ENCODE peak calls at places on chromosomes 4 and X, in nine cellular contexts. One of them, this sample, is unnamed.
A peak's percentile ranks its signal among the peaks of the same experiment; 100 is the strongest.

GRCh38 chrX:69232945-69233344 is 67.7 kb upstream of the PJA1 start:
- DNase-seq in breast epithelium: no peak
- DNase-seq in astrocyte: no peak
- DNase-seq in upper lobe of right lung: no peak
- DNase-seq in pancreas: no peak
- DNase-seq in upper lobe of left lung: no peak
- DNase-seq in tibial nerve: no peak
- DNase-seq in hepatocyte: no peak
- DNase-seq in AG04450: no peak
- DNase-seq in this sample: no peak

GRCh38 chr4:68021185-68021584 is 57.9 kb upstream of the TMPRSS11A start:
- DNase-seq in pancreas: no peak
- DNase-seq in upper lobe of right lung: no peak
- DNase-seq in tibial nerve: no peak
- DNase-seq in hepatocyte: no peak
- DNase-seq in AG04450: no peak
- DNase-seq in astrocyte: peak; percentile 83
- DNase-seq in breast epithelium: no peak
- DNase-seq in upper lobe of left lung: no peak
- DNase-seq in this sample: peak; percentile 50

GRCh38 chr4:17511041-17511949 is 595 bp downstream of the QDPR start:
- DNase-seq in upper lobe of right lung: peak; percentile 87
- DNase-seq in astrocyte: peak; percentile 31
- DNase-seq in hepatocyte: peak; percentile 64
- DNase-seq in pancreas: peak; percentile 58
- DNase-seq in upper lobe of left lung: no peak
- DNase-seq in breast epithelium: no peak
- DNase-seq in AG04450: no peak
- DNase-seq in tibial nerve: peak; percentile 36
- DNase-seq in this sample: peak; percentile 27

GRCh38 chrX:39012561-39013209 is 211.4 kb downstream of the MID1IP1 start:
- DNase-seq in pancreas: no peak
- DNase-seq in hepatocyte: no peak
- DNase-seq in breast epithelium: no peak
- DNase-seq in AG04450: no peak
- DNase-seq in tibial nerve: no peak
- DNase-seq in upper lobe of right lung: no peak
- DNase-seq in upper lobe of left lung: no peak
- DNase-seq in astrocyte: peak; percentile 48
- DNase-seq in this sample: no peak

GRCh38 chr4:8353912-8354453 is 84.4 kb downstream of the HTRA3 start:
- DNase-seq in AG04450: peak; percentile 18
- DNase-seq in upper lobe of right lung: peak; percentile 58
- DNase-seq in breast epithelium: no peak
- DNase-seq in pancreas: no peak
- DNase-seq in upper lobe of left lung: no peak
- DNase-seq in astrocyte: peak; percentile 90
- DNase-seq in hepatocyte: no peak
- DNase-seq in tibial nerve: no peak
- DNase-seq in this sample: no peak

GRCh38 chrX:40434443-40434842 is 146.3 kb upstream of the ATP6AP2 start:
- DNase-seq in breast epithelium: no peak
- DNase-seq in upper lobe of right lung: no peak
- DNase-seq in upper lobe of left lung: no peak
- DNase-seq in AG04450: no peak
- DNase-seq in tibial nerve: no peak
- DNase-seq in pancreas: no peak
- DNase-seq in astrocyte: no peak
- DNase-seq in hepatocyte: no peak
- DNase-seq in this sample: no peak

GRCh38 chrX:69163936-69164741 is 1.1 kb downstream of the PJA1 start:
- DNase-seq in upper lobe of left lung: peak; percentile 73
- DNase-seq in breast epithelium: no peak
- DNase-seq in tibial nerve: peak; percentile 10
- DNase-seq in hepatocyte: peak; percentile 51
- DNase-seq in upper lobe of right lung: peak; percentile 66
- DNase-seq in AG04450: no peak
- DNase-seq in pancreas: peak; percentile 28
- DNase-seq in astrocyte: no peak
- DNase-seq in this sample: peak; percentile 26

GRCh38 chr4:153834901-153835300 is 46.0 kb upstream of the SFRP2 start:
- DNase-seq in astrocyte: no peak
- DNase-seq in hepatocyte: no peak
- DNase-seq in pancreas: no peak
- DNase-seq in tibial nerve: no peak
- DNase-seq in upper lobe of right lung: no peak
- DNase-seq in AG04450: no peak
- DNase-seq in upper lobe of left lung: no peak
- DNase-seq in breast epithelium: no peak
- DNase-seq in this sample: no peak

GRCh38 chrX:139823806-139824205 is 109.0 kb downstream of the ATP11C start:
- DNase-seq in AG04450: no peak
- DNase-seq in breast epithelium: no peak
- DNase-seq in pancreas: no peak
- DNase-seq in upper lobe of left lung: no peak
- DNase-seq in hepatocyte: no peak
- DNase-seq in astrocyte: peak; percentile 29
- DNase-seq in tibial nerve: no peak
- DNase-seq in upper lobe of right lung: no peak
- DNase-seq in this sample: no peak

GRCh38 chr4:11497972-11498371 is 69.3 kb upstream of the HS3ST1 start:
- DNase-seq in upper lobe of right lung: no peak
- DNase-seq in upper lobe of left lung: no peak
- DNase-seq in breast epithelium: no peak
- DNase-seq in pancreas: no peak
- DNase-seq in astrocyte: no peak
- DNase-seq in hepatocyte: no peak
- DNase-seq in AG04450: no peak
- DNase-seq in tibial nerve: no peak
- DNase-seq in this sample: no peak

GRCh38 chrX:101950581-101950980 is 18.8 kb upstream of the ZMAT1 start:
- DNase-seq in astrocyte: no peak
- DNase-seq in tibial nerve: no peak
- DNase-seq in breast epithelium: no peak
- DNase-seq in upper lobe of right lung: no peak
- DNase-seq in hepatocyte: no peak
- DNase-seq in pancreas: no peak
- DNase-seq in upper lobe of left lung: no peak
- DNase-seq in AG04450: no peak
- DNase-seq in this sample: no peak

DNA sequence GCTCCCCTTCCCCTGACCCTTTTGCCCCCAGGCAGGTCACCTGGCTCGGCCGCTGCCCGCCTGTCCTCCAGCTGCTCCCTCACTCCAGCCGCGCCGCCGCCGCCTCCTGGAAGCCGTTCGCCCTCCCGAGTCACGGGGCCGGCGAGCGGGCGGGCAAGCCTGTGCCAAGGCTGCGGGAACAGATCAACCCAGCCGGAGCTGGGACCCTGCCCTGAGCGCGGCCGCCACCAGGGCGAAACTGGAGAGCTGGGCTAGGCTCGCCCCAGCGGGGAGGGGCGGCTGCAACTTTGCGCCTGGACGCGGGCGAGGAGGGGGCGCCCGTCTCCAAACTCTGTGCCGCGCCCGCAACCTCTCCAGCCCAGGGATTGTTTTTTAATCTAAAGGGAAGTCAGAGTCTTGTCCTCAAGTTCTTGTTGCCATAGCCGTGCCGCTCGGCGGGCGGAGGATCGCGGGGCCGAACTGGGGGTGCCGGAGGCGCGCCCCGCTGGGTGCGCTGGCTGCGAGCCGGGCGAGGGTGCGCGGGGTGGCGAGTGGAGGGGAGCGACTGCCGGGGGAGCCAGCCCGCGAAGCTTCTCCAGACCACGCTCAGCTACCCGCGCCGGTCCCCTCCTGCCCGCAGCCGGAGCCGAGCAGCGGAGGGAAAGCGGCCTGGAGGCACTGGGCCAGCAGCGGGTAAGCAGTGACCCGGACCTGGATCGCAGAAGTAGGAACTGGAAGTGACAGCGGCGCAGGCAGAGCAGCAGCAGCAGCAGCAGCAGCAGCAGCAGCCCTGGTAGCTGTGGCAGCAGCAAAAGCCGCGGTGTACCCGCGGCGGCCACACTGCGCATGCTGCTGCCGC is 13.4 kb downstream of the ARHGEF6 start:
- DNase-seq in breast epithelium: peak; percentile 30
- DNase-seq in hepatocyte: peak; percentile 57
- DNase-seq in upper lobe of right lung: peak; percentile 80
- DNase-seq in AG04450: no peak
- DNase-seq in astrocyte: peak; percentile 52
- DNase-seq in tibial nerve: peak; percentile 24
- DNase-seq in upper lobe of left lung: peak; percentile 91
- DNase-seq in pancreas: peak; percentile 67
- DNase-seq in this sample: peak; percentile 2
- H3K27ac ChIP-seq in breast epithelium: peak overlapping the region; percentile 95
- H3K27ac ChIP-seq in hepatocyte: no peak overlapping the region
- H3K27ac ChIP-seq in upper lobe of right lung: peak overlapping the region; percentile 84
- H3K27ac ChIP-seq in AG04450: peak overlapping the region; percentile 2
- H3K27ac ChIP-seq in astrocyte: peak overlapping the region; percentile 50
- H3K27ac ChIP-seq in tibial nerve: peak overlapping the region; percentile 96
- H3K27ac ChIP-seq in upper lobe of left lung: peak overlapping the region; percentile 84
- H3K27ac ChIP-seq in pancreas: no peak overlapping the region
- H3K27ac ChIP-seq in this sample: no peak overlapping the region

GRCh38 chrX:14014526-14014925 is 15.2 kb downstream of the GEMIN8 start:
- DNase-seq in pancreas: no peak
- DNase-seq in hepatocyte: no peak
- DNase-seq in astrocyte: no peak
- DNase-seq in breast epithelium: no peak
- DNase-seq in AG04450: no peak
- DNase-seq in upper lobe of left lung: no peak
- DNase-seq in tibial nerve: no peak
- DNase-seq in upper lobe of right lung: no peak
- DNase-seq in this sample: no peak

GRCh38 chrX:14006489-14006888 is 23.2 kb downstream of the GEMIN8 start:
- DNase-seq in upper lobe of left lung: no peak
- DNase-seq in breast epithelium: no peak
- DNase-seq in pancreas: no peak
- DNase-seq in astrocyte: no peak
- DNase-seq in AG04450: no peak
- DNase-seq in upper lobe of right lung: no peak
- DNase-seq in tibial nerve: no peak
- DNase-seq in hepatocyte: no peak
- DNase-seq in this sample: no peak

GRCh38 chrX:14015294-14015693 is 14.4 kb downstream of the GEMIN8 start:
- DNase-seq in tibial nerve: no peak
- DNase-seq in pancreas: no peak
- DNase-seq in breast epithelium: no peak
- DNase-seq in hepatocyte: no peak
- DNase-seq in upper lobe of left lung: no peak
- DNase-seq in upper lobe of right lung: no peak
- DNase-seq in astrocyte: no peak
- DNase-seq in AG04450: no peak
- DNase-seq in this sample: no peak

GRCh38 chrX:14013074-14013473 is 16.6 kb downstream of the GEMIN8 start:
- DNase-seq in tibial nerve: no peak
- DNase-seq in upper lobe of right lung: no peak
- DNase-seq in breast epithelium: no peak
- DNase-seq in AG04450: no peak
- DNase-seq in hepatocyte: no peak
- DNase-seq in astrocyte: no peak
- DNase-seq in upper lobe of left lung: no peak
- DNase-seq in pancreas: no peak
- DNase-seq in this sample: no peak

DNA sequence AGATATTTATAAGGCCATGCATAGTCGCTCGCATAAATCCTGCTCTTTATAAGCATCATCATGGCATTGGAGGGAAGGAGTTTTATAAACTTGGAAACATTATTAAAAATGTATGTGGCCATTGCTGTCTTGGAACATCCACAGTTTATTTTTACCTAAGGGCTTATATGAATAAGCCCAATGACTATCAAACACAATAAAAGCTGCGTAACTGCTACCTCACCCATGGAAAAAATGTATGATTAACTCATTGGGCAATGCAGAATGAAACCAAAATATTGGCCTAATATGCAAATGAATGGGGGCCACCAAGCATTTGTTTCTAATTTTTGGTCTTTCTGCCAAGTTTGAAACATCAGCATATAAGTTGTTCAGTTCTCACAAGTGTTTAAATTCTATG is 19.1 kb downstream of the GEMIN8 start:
- DNase-seq in astrocyte: no peak
- DNase-seq in upper lobe of left lung: no peak
- DNase-seq in breast epithelium: no peak
- DNase-seq in hepatocyte: no peak
- DNase-seq in pancreas: no peak
- DNase-seq in upper lobe of right lung: no peak
- DNase-seq in tibial nerve: no peak
- DNase-seq in AG04450: no peak
- DNase-seq in this sample: peak; percentile 47
- TF ChIP-seq CTCF in astrocyte: no peak
- TF ChIP-seq CTCF in upper lobe of left lung: no peak
- TF ChIP-seq CTCF in breast epithelium: no peak
- TF ChIP-seq CTCF in hepatocyte: no peak
- TF ChIP-seq CTCF in pancreas: no peak
- TF ChIP-seq CTCF in upper lobe of right lung: no peak
- TF ChIP-seq CTCF in tibial nerve: no peak
- TF ChIP-seq CTCF in AG04450: no peak
- TF ChIP-seq CTCF in this sample: no peak

DNA sequence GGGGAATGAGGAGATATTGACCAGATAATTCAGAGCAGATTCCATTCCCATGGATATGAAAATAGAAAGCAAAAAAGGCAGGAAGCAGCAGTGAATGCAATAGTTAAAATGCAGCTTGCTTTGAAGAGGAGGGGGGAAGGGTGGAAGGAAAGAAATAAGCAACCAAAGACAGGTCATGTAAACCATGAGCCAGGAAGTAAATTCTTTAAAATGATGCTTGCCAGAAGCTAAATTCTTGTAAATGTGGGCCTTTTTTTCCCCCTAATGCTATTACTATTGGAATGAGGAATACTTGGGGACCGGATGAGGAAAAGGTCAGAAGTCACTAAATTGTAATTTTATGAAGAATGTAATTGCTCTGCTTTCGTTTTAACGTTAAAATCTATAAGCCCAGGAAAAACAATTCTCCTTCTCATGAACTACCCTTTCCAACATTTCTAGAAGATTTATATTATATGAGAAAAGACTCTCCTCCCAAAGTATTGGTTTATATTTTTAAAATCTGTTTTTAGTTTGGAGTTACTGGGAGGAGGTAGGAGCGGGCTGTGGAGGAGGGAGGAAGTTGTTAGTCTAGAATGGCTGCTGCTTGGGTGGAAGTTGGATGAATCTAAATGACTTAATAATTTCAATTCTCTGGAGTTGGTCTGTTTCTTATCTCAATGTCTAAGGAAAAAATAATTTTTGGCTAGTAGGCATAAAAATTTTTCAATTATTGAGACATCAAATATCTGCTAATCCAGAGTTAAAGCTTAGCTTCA is 77.6 kb upstream of the PCDH18 start:
- DNase-seq in upper lobe of right lung: no peak
- DNase-seq in astrocyte: peak; percentile 29
- DNase-seq in upper lobe of left lung: no peak
- DNase-seq in breast epithelium: no peak
- DNase-seq in AG04450: peak; percentile 53
- DNase-seq in hepatocyte: peak; percentile 46
- DNase-seq in pancreas: no peak
- DNase-seq in tibial nerve: no peak
- DNase-seq in this sample: no peak
- H3K27ac ChIP-seq in upper lobe of right lung: peak overlapping the region; percentile 12
- H3K27ac ChIP-seq in astrocyte: no peak overlapping the region
- H3K27ac ChIP-seq in upper lobe of left lung: peak overlapping the region; percentile 48
- H3K27ac ChIP-seq in breast epithelium: peak overlapping the region; percentile 53
- H3K27ac ChIP-seq in AG04450: peak overlapping the region; percentile 54
- H3K27ac ChIP-seq in hepatocyte: peak overlapping the region; percentile 72
- H3K27ac ChIP-seq in pancreas: no peak overlapping the region
- H3K27ac ChIP-seq in tibial nerve: peak overlapping the region; percentile 10
- H3K27ac ChIP-seq in this sample: no peak overlapping the region

GRCh38 chrX:47879447-47879846 is 42.7 kb downstream of the ZNF81 start:
- DNase-seq in tibial nerve: no peak
- DNase-seq in hepatocyte: no peak
- DNase-seq in astrocyte: no peak
- DNase-seq in upper lobe of right lung: no peak
- DNase-seq in upper lobe of left lung: no peak
- DNase-seq in pancreas: no peak
- DNase-seq in breast epithelium: no peak
- DNase-seq in AG04450: no peak
- DNase-seq in this sample: no peak
- TF ChIP-seq CTCF in tibial nerve: no peak
- TF ChIP-seq CTCF in hepatocyte: no peak
- TF ChIP-seq CTCF in astrocyte: no peak
- TF ChIP-seq CTCF in upper lobe of right lung: no peak
- TF ChIP-seq CTCF in upper lobe of left lung: no peak
- TF ChIP-seq CTCF in pancreas: no peak
- TF ChIP-seq CTCF in breast epithelium: no peak
- TF ChIP-seq CTCF in AG04450: no peak
- TF ChIP-seq CTCF in this sample: no peak

This sample was measured in RWPE1.